ENCODE peak calls at places on chromosomes 11 and 22, in nine cellular contexts. S is stimulated activated naive CD4-positive, alpha-beta T cell treated with Interleukin-2 at 50 U/mL for 16 hours; N is smooth muscle cell of the brain vasculature; P is iris pigment epithelial cell; Z is activated CD4-positive, alpha-beta T cell treated with anti-CD3 and anti-CD28 coated beads for 24 hours; X is left ventricle myocardium inferior; W is upper lobe of right lung; M is CD8-positive, alpha-beta memory T cell; U is IMR-90. K is an unnamed sample.

GRCh38 chr22:46549971-46550641 is 12.7 kb upstream of the CELSR1 start:
- DNase-seq in W (no peak), P (no peak), S (no peak), X (peak; percentile 13), N (no peak), U (no peak), M (no peak), Z (no peak), K (no peak)

GRCh38 chr11:62144641-62145255 is 20.9 kb downstream of the INCENP start:
- DNase-seq in W (peak; percentile 57), U (no peak), X (no peak), Z (no peak), N (no peak), M (no peak), P (no peak), S (no peak), K (no peak)

GRCh38 chr11:100151944-100152343 is 535.1 kb upstream of the ARHGAP42 start:
- DNase-seq in N (no peak), P (peak; percentile 27), S (no peak), W (no peak), X (no peak), U (no peak), Z (no peak), M (no peak), K (no peak)

GRCh38 chr11:9754041-9754471 is 90.2 kb downstream of the SWAP70 start:
- DNase-seq in Z (no peak), S (no peak), X (no peak), U (no peak), P (no peak), N (no peak), M (no peak), W (no peak), K (no peak)

GRCh38 chr11:86678296-86678695 is 5.9 kb upstream of the ME3 start:
- DNase-seq in S (no peak), N (no peak), Z (no peak), W (no peak), U (no peak), M (no peak), P (no peak), X (no peak), K (no peak)

GRCh38 chr11:107591098-107591445 is at the start of gene ELMOD1:
- DNase-seq in Z (peak; percentile 25), N (no peak), U (peak; percentile 23), X (peak; percentile 54), W (peak; percentile 82), M (peak; percentile 14), P (peak; percentile 29), S (no peak), K (peak; percentile 64)

GRCh38 chr22:42075277-42075676 is 1.2 kb downstream of the PHETA2 start:
- DNase-seq in Z (no peak), N (no peak), M (no peak), P (no peak), U (no peak), S (no peak), X (no peak), W (no peak), K (no peak)

GRCh38 chr11:87038235-87038960 is 664 bp downstream of the TMEM135 start:
- DNase-seq in N (no peak), Z (no peak), M (no peak), P (no peak), W (no peak), U (no peak), X (no peak), S (no peak), K (no peak)

GRCh38 chr22:49789289-49790141 is 38.2 kb downstream of the BRD1 start:
- DNase-seq in S (peak; percentile 13), M (peak; percentile 39), U (peak; percentile 45), Z (peak; percentile 13), W (no peak), X (peak; percentile 65), P (peak; percentile 59), N (peak; percentile 13), K (peak; percentile 67)

GRCh38 chr11:56849852-56850251 is 101.4 kb upstream of the OR9G4 start:
- DNase-seq in M (no peak), N (no peak), W (no peak), S (no peak), X (no peak), P (no peak), U (no peak), Z (no peak), K (no peak)

GRCh38 chr22:29385305-29385704 is 3.1 kb downstream of the AP1B1 start:
- DNase-seq in X (no peak), W (no peak), P (no peak), U (no peak), M (no peak), S (no peak), N (no peak), Z (no peak), K (no peak)